ENCODE peak calls at places on chromosomes 4 and X, in nine cellular contexts. W is IMR-90, E is AG09309, O is GM13976, I is astrocyte of the spinal cord, Z is testis, D is A549, L is GM20000, U is MCF 10A. F is an unnamed sample.

GRCh38 chrX:47180346-47180745 is 13.3 kb upstream of the UBA1 start:
- DNase-seq in W (no peak), E (no peak), O (no peak), I (no peak), Z (no peak), D (no peak), L (no peak), U (no peak), F (no peak)

GRCh38 chr4:165877291-165877690 is 4.3 kb downstream of the TLL1 start:
- DNase-seq in W (no peak), E (no peak), O (no peak), I (no peak), Z (no peak), D (no peak), L (no peak), U (peak), F (no peak)

GRCh38 chrX:107207089-107207488 is 678 bp downstream of the DNAAF6 start:
- DNase-seq in W (no peak), E (no peak), O (peak), I (no peak), Z (no peak), D (no peak), L (no peak), U (no peak), F (no peak)

GRCh38 chr4:3375688-3376087 is 66.1 kb upstream of the HGFAC start:
- DNase-seq in W (peak), E (peak), O (no peak), I (peak), Z (no peak), D (peak), L (no peak), U (peak), F (no peak)

GRCh38 chr4:142044271-142044670 is 407.9 kb downstream of the IL15 start:
- DNase-seq in W (peak), E (peak), O (no peak), I (no peak), Z (no peak), D (no peak), L (no peak), U (no peak), F (no peak)

GRCh38 chrX:150227321-150227860 is 135.7 kb upstream of the MAMLD1 start:
- DNase-seq in W (no peak), E (no peak), O (no peak), I (no peak), Z (no peak), D (no peak), L (no peak), U (no peak), F (no peak)

GRCh38 chrX:108584617-108585211 is 145.1 kb downstream of the COL4A5 start:
- DNase-seq in W (no peak), E (no peak), O (peak), I (no peak), Z (no peak), D (peak), L (no peak), U (peak), F (peak)

GRCh38 chr4:102684605-102685052 is 76.1 kb downstream of the MANBA start:
- DNase-seq in W (peak), E (peak), O (no peak), I (peak), Z (no peak), D (peak), L (no peak), U (peak), F (no peak)

GRCh38 chr4:4410271-4410670 is 23.4 kb downstream of the NSG1 start:
- DNase-seq in W (no peak), E (no peak), O (no peak), I (no peak), Z (no peak), D (no peak), L (no peak), U (no peak), F (no peak)

GRCh38 chrX:63012574-63012973 is 338.6 kb downstream of the SPIN4 start:
- DNase-seq in W (no peak), E (no peak), O (no peak), I (no peak), Z (no peak), D (peak), L (no peak), U (no peak), F (no peak)
- TF ChIP-seq CTCF in W (no peak), E (no peak), O (no peak), I (no peak), Z (no peak), D (no peak), L (no peak), U (no peak), F (no peak)

DNA sequence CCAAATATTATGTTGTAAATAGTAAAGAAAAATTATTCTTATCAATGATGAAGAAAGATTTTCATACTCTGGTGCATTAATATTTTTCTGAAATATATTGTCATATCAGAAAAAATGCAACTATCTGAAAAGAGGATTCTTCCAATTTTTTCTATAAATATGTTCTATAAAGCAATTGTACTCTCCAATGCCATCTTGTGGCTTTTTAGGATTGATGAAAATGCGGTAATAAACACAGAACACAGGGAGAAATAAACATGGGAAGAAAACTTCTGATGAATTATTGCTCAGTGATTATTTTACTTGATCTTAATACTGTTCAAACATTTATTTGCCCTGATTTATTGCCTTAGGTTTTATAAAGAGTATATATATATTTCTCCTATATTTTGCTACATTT is 215.4 kb downstream of the IL1RAPL1 start:
- DNase-seq in W (no peak), E (no peak), O (no peak), I (peak), Z (no peak), D (no peak), L (no peak), U (peak), F (no peak)
- TF ChIP-seq CTCF in W (peak), E (no peak), O (no peak), I (no peak), Z (no peak), D (no peak), L (no peak), U (peak), F (no peak)

DNA sequence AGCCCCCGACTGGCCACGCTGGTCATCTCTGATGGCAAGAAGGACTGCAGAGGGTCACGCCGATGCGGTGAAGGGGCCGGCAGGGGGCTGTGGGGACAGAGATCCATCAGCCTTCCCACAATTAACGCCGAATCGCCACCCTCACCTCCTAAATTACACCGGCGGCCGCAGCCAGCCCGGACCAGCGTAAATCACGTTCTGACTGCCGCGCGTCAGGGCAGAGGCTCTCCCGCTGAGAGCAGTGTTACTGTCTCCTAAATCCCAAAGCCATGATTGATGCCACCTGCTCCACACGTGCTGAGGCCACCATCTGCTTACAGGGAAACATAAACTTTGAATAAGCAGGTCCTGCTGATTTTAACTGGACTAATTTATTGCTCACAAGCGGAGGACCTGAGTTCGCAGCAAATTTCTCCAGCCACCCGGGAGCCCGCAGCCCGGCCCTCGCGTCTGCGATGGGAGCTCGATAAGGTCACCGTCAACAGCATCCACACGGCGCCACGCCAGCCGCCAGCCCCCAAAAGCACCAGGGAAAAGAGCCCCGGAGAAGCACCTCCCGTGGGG is 127.3 kb upstream of the NKX1-1 start:
- DNase-seq in W (peak), E (no peak), O (no peak), I (no peak), Z (no peak), D (no peak), L (no peak), U (no peak), F (no peak)
- TF ChIP-seq CTCF in W (no peak), E (no peak), O (no peak), I (no peak), Z (no peak), D (no peak), L (no peak), U (no peak), F (no peak)

DNA sequence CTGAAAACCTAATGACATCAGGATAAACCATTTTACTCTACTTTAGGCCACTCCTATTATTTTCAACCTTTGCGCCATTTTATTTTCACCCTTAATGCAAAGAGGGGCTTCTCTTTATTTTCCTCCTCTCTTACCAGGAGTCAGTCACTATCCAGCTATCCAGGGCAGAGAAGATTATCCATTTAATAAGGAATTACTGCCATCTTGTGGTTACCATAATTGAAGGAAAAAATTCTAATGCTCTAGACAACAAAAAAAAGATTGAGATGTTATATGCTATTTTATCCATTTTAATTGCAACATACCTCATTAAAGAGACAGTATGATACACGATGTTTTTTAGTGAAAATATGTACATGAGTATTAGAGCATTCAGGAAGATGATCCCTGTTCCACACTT is 514.5 kb upstream of the FAM241A start:
- DNase-seq in W (peak), E (peak), O (no peak), I (peak), Z (no peak), D (no peak), L (no peak), U (peak), F (no peak)
- TF ChIP-seq CTCF in W (peak), E (peak), O (no peak), I (peak), Z (no peak), D (peak), L (no peak), U (peak), F (peak)

GRCh38 chr4:186737427-186737826 is 13.8 kb upstream of the FAT1 start:
- DNase-seq in W (no peak), E (no peak), O (no peak), I (no peak), Z (no peak), D (no peak), L (no peak), U (no peak), F (no peak)
- TF ChIP-seq CTCF in W (no peak), E (no peak), O (no peak), I (no peak), Z (no peak), D (no peak), L (no peak), U (no peak), F (no peak)

DNA sequence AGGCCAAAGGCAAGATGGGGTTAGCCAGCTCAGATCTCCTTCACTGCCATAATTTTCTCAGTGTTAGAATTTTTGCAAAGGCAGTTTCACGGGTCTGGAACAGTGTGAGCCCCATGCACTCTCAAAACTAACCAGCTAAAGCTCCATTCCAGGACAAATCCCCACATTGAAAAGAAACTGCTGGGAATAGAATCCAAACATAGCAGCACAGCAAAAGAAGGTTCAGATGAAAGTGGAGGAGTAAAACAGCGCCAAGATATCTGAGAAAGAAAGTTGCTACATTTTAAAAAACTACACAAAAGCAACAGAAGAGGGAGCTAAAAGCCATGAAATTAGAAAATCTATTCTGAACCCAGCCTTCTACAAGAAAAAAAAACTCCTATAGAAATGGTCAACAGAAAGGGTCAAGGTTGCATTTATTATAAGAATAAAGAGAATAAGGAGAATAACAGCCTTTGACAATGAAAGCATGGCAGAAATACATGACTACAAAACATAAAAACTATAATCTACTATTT is 39.6 kb upstream of the SLC7A3 start:
- DNase-seq in W (peak), E (no peak), O (peak), I (peak), Z (no peak), D (peak), L (peak), U (peak), F (no peak)
- TF ChIP-seq CTCF in W (peak), E (peak), O (no peak), I (peak), Z (peak), D (peak), L (no peak), U (peak), F (no peak)

GRCh38 chrX:7552758-7553157 is 290.2 kb upstream of the VCX start:
- DNase-seq in W (no peak), E (no peak), O (no peak), I (no peak), Z (no peak), D (no peak), L (no peak), U (peak), F (no peak)
- TF ChIP-seq CTCF in W (no peak), E (no peak), O (no peak), I (no peak), Z (no peak), D (no peak), L (no peak), U (no peak), F (no peak)

GRCh38 chrX:153659268-153659667 is 12.3 kb downstream of the DUSP9 start:
- DNase-seq in W (no peak), E (no peak), O (no peak), I (no peak), Z (no peak), D (no peak), L (no peak), U (no peak), F (no peak)

GRCh38 chrX:153667281-153667831 is 6.3 kb downstream of the PNCK start:
- DNase-seq in W (no peak), E (no peak), O (peak), I (no peak), Z (no peak), D (no peak), L (peak), U (no peak), F (no peak)

GRCh38 chrX:153657161-153657560 is 10.2 kb downstream of the DUSP9 start:
- DNase-seq in W (no peak), E (no peak), O (no peak), I (no peak), Z (no peak), D (no peak), L (no peak), U (no peak), F (no peak)

GRCh38 chrX:153665726-153666306 is 7.8 kb downstream of the PNCK start:
- DNase-seq in W (no peak), E (no peak), O (no peak), I (no peak), Z (no peak), D (no peak), L (no peak), U (no peak), F (no peak)

DNA sequence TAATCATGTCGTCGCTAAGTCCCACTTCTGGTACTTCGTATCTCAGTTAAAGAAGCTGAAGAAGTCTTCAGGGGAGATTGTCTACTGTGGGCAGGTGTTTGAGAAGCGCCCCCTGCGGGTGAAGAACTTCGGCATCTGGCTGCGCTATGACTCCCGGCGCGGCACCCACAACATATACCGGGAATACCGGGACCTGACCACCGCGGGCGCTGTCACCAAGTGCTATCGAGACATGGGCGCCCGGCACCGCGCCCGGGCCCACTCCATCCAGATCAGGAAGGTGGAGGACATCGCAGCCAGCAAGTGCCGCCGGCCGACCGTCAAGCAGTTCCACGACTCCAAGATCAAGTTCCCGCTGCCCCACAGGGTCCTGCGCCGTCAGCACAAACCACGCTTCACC is 11.3 kb downstream of the PNCK start:
- DNase-seq in W (peak), E (no peak), O (peak), I (no peak), Z (peak), D (peak), L (no peak), U (peak), F (peak)
- TF ChIP-seq CTCF in W (peak), E (peak), O (peak), I (peak), Z (no peak), D (peak), L (peak), U (peak), F (peak)

DNA sequence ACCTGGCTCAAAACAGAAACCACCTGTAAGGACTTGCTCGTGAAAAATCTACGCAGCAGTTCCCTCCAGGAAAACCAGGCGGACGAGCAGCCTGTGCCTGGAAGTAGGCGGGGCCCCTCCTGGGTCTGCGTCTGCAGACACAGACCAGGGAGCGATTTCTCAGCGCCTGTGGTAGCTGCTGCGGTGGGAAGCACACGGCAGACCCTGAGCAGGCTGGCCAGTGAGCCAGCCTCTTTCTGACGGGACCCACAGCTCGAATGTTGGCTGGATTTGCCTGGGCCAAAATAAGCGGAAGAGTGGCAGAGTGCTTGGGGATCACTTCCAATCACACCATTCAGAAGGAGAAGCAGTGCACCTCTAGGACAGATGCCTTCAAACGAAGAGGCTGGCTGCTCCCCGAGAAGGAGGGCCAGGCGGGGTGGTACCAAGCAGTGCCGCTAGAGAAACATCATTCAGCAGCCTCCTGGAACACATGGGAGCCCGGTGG is 86.0 kb downstream of the GATB start:
- DNase-seq in W (no peak), E (no peak), O (no peak), I (peak), Z (peak), D (no peak), L (no peak), U (no peak), F (peak)
- TF ChIP-seq CTCF in W (no peak), E (no peak), O (no peak), I (no peak), Z (no peak), D (no peak), L (no peak), U (no peak), F (no peak)